ENCODE peak calls at places on chromosomes 4 and X, in seven cellular contexts. H, M, G, E, Y, S and C are unnamed samples.

GRCh38 chr4:88900432-88900831 is 156.6 kb downstream of the FAM13A start:
- DNase-seq in H (no peak), M (no peak), G (no peak), E (no peak), Y (no peak), S (peak), C (no peak)

GRCh38 chr4:114997596-114997995 is 115.8 kb downstream of the NDST4 start:
- DNase-seq in H (no peak), M (no peak), G (no peak), E (no peak), Y (no peak), S (peak), C (no peak)

GRCh38 chr4:25401066-25401465 is 24.0 kb downstream of the ANAPC4 start:
- DNase-seq in H (no peak), M (no peak), G (no peak), E (peak), Y (no peak), S (peak), C (no peak)

GRCh38 chrX:88613338-88613737 is 133.7 kb upstream of the CPXCR1 start:
- DNase-seq in H (no peak), M (no peak), G (peak), E (no peak), Y (no peak), S (peak), C (no peak)

GRCh38 chrX:70313503-70313902 is 23.6 kb downstream of the KIF4A start:
- DNase-seq in H (no peak), M (no peak), G (no peak), E (no peak), Y (no peak), S (peak), C (no peak)

GRCh38 chr4:138897818-138898226 is 117.8 kb upstream of the NOCT start:
- DNase-seq in H (no peak), M (no peak), G (peak), E (peak), Y (peak), S (peak), C (no peak)

GRCh38 chrX:68599256-68600152 is 48.0 kb upstream of the STARD8 start:
- DNase-seq in H (no peak), M (peak), G (peak), E (no peak), Y (no peak), S (peak), C (no peak)

GRCh38 chrX:48468247-48468671 is 1.8 kb downstream of the SLC38A5 start:
- DNase-seq in H (peak), M (no peak), G (no peak), E (no peak), Y (no peak), S (no peak), C (peak)

GRCh38 chr4:70280567-70280966 is 38.2 kb downstream of the CSN3 start:
- DNase-seq in H (no peak), M (no peak), G (no peak), E (no peak), Y (no peak), S (no peak), C (no peak)

GRCh38 chrX:100409316-100410082 is 574 bp downstream of the PCDH19 start:
- DNase-seq in H (no peak), M (no peak), G (peak), E (no peak), Y (no peak), S (peak), C (peak)

GRCh38 chrX:68895339-68896250 is 66.8 kb downstream of the EFNB1 start:
- DNase-seq in H (no peak), M (no peak), G (peak), E (no peak), Y (peak), S (peak), C (peak)

GRCh38 chrX:40098264-40099045 is 697 bp upstream of the BCOR start:
- DNase-seq in H (peak), M (peak), G (peak), E (no peak), Y (peak), S (peak), C (peak)

GRCh38 chr4:153428816-153429592 is 37.2 kb upstream of the TMEM131L start:
- DNase-seq in H (peak), M (no peak), G (no peak), E (no peak), Y (no peak), S (no peak), C (no peak)

GRCh38 chr4:94577136-94577535 is 125.4 kb downstream of the PDLIM5 start:
- DNase-seq in H (no peak), M (peak), G (peak), E (no peak), Y (no peak), S (peak), C (no peak)

GRCh38 chrX:39443240-39443639 is 642.0 kb downstream of the MID1IP1 start:
- DNase-seq in H (no peak), M (no peak), G (no peak), E (no peak), Y (no peak), S (no peak), C (no peak)

GRCh38 chr4:37685726-37686372 is 327 bp downstream of the RELL1 start:
- DNase-seq in H (no peak), M (peak), G (peak), E (no peak), Y (peak), S (peak), C (no peak)

GRCh38 chr4:54061067-54061466 is 3.3 kb downstream of the CHIC2 start:
- DNase-seq in H (no peak), M (no peak), G (no peak), E (no peak), Y (no peak), S (no peak), C (no peak)

GRCh38 chr4:38099908-38100407 is 139.8 kb downstream of the PTTG2 start:
- DNase-seq in H (no peak), M (no peak), G (no peak), E (no peak), Y (no peak), S (peak), C (no peak)

GRCh38 chr4:85790582-85790981 is 315.6 kb downstream of the ARHGAP24 start:
- DNase-seq in H (no peak), M (no peak), G (no peak), E (no peak), Y (no peak), S (no peak), C (no peak)

GRCh38 chr4:61493470-61493869 is 293.3 kb downstream of the ADGRL3 start:
- DNase-seq in H (no peak), M (no peak), G (no peak), E (no peak), Y (no peak), S (no peak), C (no peak)
- H3K4me3 ChIP-seq in H (no peak), M (no peak), G (no peak), E (no peak), Y (no peak), S (no peak), C (no peak)

GRCh38 chr4:149634368-149634767 is 181.3 kb downstream of the IQCM start:
- DNase-seq in H (no peak), M (no peak), G (no peak), E (no peak), Y (no peak), S (no peak), C (no peak)

DNA sequence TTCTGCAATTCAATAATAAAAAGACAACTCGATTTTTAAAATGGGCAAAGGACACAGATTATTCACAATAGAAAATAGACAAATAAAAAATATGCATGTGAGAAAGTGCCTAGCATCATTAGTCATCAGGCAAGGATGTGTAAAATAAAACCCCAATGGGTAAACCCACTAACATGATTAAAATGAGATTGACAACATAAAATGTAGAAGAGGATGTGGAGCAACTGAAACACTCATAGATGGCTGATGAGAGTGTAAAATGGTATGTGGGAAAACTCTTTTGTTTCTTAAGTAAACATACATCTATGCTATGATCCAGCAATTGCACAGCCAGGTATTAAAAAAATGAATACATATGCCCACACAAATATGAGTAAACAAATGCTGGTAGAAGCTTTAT is 177.6 kb downstream of the IQCM start:
- DNase-seq in H (no peak), M (no peak), G (no peak), E (no peak), Y (no peak), S (peak), C (no peak)
- H3K4me3 ChIP-seq in H (no peak), M (no peak), G (no peak), E (no peak), Y (no peak), S (no peak), C (no peak)

GRCh38 chr4:41160856-41161255 is 53.5 kb downstream of the APBB2 start:
- DNase-seq in H (no peak), M (peak), G (no peak), E (no peak), Y (no peak), S (no peak), C (no peak)
- H3K4me3 ChIP-seq in H (no peak), M (no peak), G (no peak), E (no peak), Y (no peak), S (no peak), C (no peak)

GRCh38 chr4:19317377-19317776 is 934.3 kb upstream of the SLIT2 start:
- DNase-seq in H (no peak), M (no peak), G (no peak), E (no peak), Y (no peak), S (no peak), C (no peak)
- H3K4me3 ChIP-seq in H (no peak), M (no peak), G (no peak), E (no peak), Y (no peak), S (no peak), C (no peak)

GRCh38 chr4:121381148-121381462 is 287 bp upstream of the QRFPR start:
- DNase-seq in H (no peak), M (no peak), G (no peak), E (no peak), Y (no peak), S (no peak), C (no peak)
- H3K4me3 ChIP-seq in H (no peak), M (no peak), G (no peak), E (no peak), Y (no peak), S (no peak), C (peak)

GRCh38 chrX:86146102-86146501 is 2.1 kb upstream of the DACH2 start:
- DNase-seq in H (no peak), M (no peak), G (no peak), E (no peak), Y (no peak), S (no peak), C (no peak)

GRCh38 chrX:86149089-86149488 is 838 bp downstream of the DACH2 start:
- DNase-seq in H (no peak), M (no peak), G (no peak), E (no peak), Y (no peak), S (no peak), C (no peak)

GRCh38 chrX:86148594-86148993 is 343 bp downstream of the DACH2 start:
- DNase-seq in H (no peak), M (no peak), G (no peak), E (no peak), Y (no peak), S (no peak), C (no peak)

DNA sequence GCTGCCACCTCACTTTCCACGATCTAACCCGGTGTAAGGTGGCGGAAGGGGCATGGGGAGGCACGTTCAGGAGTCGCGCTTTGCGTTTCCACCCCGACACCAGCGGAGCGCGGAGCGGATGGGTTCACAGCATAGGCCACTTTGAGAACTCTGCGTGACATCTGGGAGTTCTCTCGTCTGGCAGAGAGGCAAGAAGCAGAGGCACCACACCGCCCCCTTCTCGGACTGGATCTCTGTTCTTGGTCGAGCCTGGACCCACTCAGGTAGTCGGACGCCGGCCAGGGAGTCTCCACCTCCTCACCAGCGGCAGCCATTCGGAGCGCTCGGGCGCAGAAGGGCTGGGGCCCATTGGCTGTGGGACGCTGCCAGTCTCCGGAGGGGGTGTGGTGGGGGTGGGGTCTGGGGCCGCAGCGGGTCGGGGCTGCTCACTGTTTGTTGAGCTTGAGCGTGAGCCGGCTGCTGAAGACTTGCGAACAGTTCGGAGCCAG is at the start of gene DACH2:
- DNase-seq in H (peak), M (peak), G (peak), E (no peak), Y (peak), S (peak), C (peak)
- H3K4me3 ChIP-seq in H (no peak), M (peak), G (peak), E (peak), Y (peak), S (peak), C (peak)

GRCh38 chr4:190014771-190015537 is 12.1 kb downstream of the FRG2 start:
- DNase-seq in H (no peak), M (no peak), G (peak), E (no peak), Y (no peak), S (peak), C (no peak)
- H3K4me3 ChIP-seq in H (no peak), M (no peak), G (peak), E (no peak), Y (no peak), S (peak), C (no peak)

DNA sequence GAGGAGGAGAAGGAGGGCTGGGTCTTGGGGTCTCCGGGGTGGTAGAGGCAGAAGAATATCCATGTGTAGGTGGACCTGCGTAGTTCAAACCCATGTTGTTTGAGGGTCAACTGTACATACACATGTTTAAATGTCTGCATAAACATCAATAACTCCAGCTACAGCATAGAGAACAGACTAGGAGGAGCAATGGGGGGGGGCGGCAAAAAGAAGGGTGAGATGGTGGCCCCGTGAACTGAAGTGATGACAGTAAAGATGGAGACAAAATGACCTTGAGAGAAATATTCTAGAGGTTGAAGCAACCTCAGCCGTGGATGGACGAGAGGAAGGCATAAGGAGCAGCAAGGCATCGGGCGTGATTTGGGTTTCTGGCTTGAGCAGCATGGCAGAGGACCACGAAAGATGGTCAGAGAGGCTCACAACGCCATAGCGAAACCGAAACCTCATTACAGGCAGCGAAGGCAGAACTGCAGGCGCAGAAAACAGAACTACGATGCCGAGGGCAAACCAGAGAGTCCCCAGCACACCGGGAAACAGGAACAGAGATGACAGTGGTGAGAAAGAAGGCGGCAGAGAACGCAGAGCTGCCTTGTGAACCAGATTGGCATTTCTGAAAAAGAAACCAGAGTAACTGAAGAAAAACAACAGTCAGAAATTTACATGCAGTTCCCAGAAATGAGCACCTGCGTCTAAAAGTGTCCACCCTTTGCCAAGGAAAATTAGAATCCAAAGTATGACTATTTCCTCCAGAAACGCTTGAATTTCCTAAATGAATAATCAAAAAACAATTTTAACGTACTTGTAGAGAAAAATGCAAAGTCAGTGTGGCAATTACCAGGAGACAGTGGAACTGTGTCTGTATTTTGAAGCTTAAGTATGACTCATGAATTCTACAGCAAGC is 50.2 kb upstream of the ENPP6 start:
- DNase-seq in H (peak), M (no peak), G (no peak), E (peak), Y (no peak), S (peak), C (no peak)
- H3K4me3 ChIP-seq in H (peak), M (no peak), G (peak), E (peak), Y (no peak), S (peak), C (no peak)

DNA sequence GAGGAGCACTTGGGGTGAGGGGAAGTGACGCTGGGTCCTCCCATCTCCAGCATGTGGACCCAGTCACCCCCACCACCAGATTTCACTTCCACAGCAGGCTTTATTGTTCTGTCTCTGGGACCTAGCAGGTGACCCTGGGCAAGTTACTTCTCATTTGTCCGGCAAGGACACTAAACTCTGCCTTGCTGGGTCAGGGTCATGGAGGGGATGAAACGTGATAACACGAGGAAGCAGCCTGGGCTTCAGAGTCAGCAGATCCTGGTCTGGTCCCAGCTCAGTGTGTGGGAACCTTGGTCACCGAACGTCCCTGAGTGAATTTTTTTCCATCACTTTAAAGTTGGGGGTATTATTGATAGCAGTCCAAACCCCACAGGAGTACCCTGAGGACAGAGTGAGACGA is 3.9 kb downstream of the UBA1 start:
- DNase-seq in H (no peak), M (no peak), G (no peak), E (no peak), Y (no peak), S (no peak), C (no peak)
- H3K4me3 ChIP-seq in H (no peak), M (no peak), G (no peak), E (no peak), Y (peak), S (no peak), C (no peak)